ENCODE peak calls at places on chromosomes 6 and 20, in six cellular contexts. H is GM23338, N is GM23248, T is HCT116, X is neural progenitor cell, E is PC-9. P is an unnamed sample.

GRCh38 chr6:79706527-79706926 is 75.4 kb downstream of the SH3BGRL2 start:
- DNase-seq in H (no peak), N (no peak), T (no peak), X (no peak), E (no peak), P (no peak)

GRCh38 chr6:52261229-52261628 is 16.9 kb upstream of the IL17F start:
- DNase-seq in H (no peak), N (peak), T (no peak), X (no peak), E (no peak), P (no peak)

GRCh38 chr6:13810688-13811446 is 3.5 kb downstream of the MCUR1 start:
- DNase-seq in H (no peak), N (peak), T (no peak), X (no peak), E (no peak), P (no peak)

GRCh38 chr6:4736371-4736873 is 39.8 kb upstream of the CDYL start:
- DNase-seq in H (no peak), N (no peak), T (no peak), X (no peak), E (no peak), P (no peak)

GRCh38 chr6:136639671-136640070 is 89.4 kb upstream of the MAP7 start:
- DNase-seq in H (no peak), N (no peak), T (no peak), X (no peak), E (no peak), P (no peak)

GRCh38 chr6:146871613-146872465 is 273.1 kb downstream of the ADGB start:
- DNase-seq in H (no peak), N (peak), T (no peak), X (no peak), E (no peak), P (no peak)

GRCh38 chr6:95923518-95923917 is 92.3 kb upstream of the FUT9 start:
- DNase-seq in H (peak), N (peak), T (peak), X (peak), E (no peak), P (peak)

GRCh38 chr6:9896806-9897205 is 518.1 kb downstream of the TFAP2A start:
- DNase-seq in H (no peak), N (peak), T (no peak), X (no peak), E (no peak), P (no peak)

GRCh38 chr20:6708010-6708409 is 59.5 kb upstream of the BMP2 start:
- DNase-seq in H (no peak), N (peak), T (no peak), X (peak), E (no peak), P (no peak)

GRCh38 chr6:30238178-30238795 is 25.1 kb upstream of the TRIM26 start:
- DNase-seq in H (peak), N (peak), T (peak), X (peak), E (no peak), P (peak)

GRCh38 chr20:15364781-15365180 is 1027.4 kb upstream of the FLRT3 start:
- DNase-seq in H (no peak), N (peak), T (no peak), X (no peak), E (no peak), P (no peak)

GRCh38 chr6:131368077-131368911 is 204.7 kb upstream of the ARG1 start:
- DNase-seq in H (no peak), N (peak), T (no peak), X (peak), E (no peak), P (peak)

GRCh38 chr20:63134201-63134612 is 81.7 kb downstream of the YTHDF1 start:
- DNase-seq in H (peak), N (no peak), T (no peak), X (peak), E (no peak), P (no peak)

GRCh38 chr6:109490708-109491107 is 7.7 kb upstream of the ZBTB24 start:
- DNase-seq in H (peak), N (no peak), T (no peak), X (no peak), E (no peak), P (no peak)

GRCh38 chr6:124487778-124488431 is 474.3 kb upstream of the RNF217 start:
- DNase-seq in H (no peak), N (peak), T (no peak), X (no peak), E (peak), P (no peak)

GRCh38 chr6:131948692-131949614 is 2.2 kb downstream of the CCN2 start:
- DNase-seq in H (no peak), N (peak), T (no peak), X (no peak), E (peak), P (no peak)

GRCh38 chr6:71197267-71197666 is 91.3 kb upstream of the OGFRL1 start:
- DNase-seq in H (peak), N (peak), T (no peak), X (no peak), E (no peak), P (no peak)

GRCh38 chr20:8530022-8530421 is 398.0 kb downstream of the PLCB1 start:
- DNase-seq in H (no peak), N (peak), T (no peak), X (no peak), E (no peak), P (no peak)

GRCh38 chr6:115001726-115002436 is 659.1 kb upstream of the HS3ST5 start:
- DNase-seq in H (no peak), N (no peak), T (no peak), X (no peak), E (peak), P (peak)

GRCh38 chr6:148494226-148494625 is 151.6 kb downstream of the SASH1 start:
- DNase-seq in H (no peak), N (peak), T (no peak), X (no peak), E (no peak), P (no peak)

GRCh38 chr6:52389626-52390360 is 27.8 kb downstream of the PAQR8 start:
- DNase-seq in H (no peak), N (peak), T (peak), X (no peak), E (peak), P (peak)

GRCh38 chr6:144075884-144076283 is 19.5 kb downstream of the SF3B5 start:
- DNase-seq in H (no peak), N (no peak), T (no peak), X (no peak), E (no peak), P (no peak)

GRCh38 chr6:149510793-149511512 is 26.1 kb upstream of the ZC3H12D start:
- DNase-seq in H (no peak), N (no peak), T (no peak), X (no peak), E (no peak), P (no peak)

GRCh38 chr20:50399917-50400704 is 110.1 kb upstream of the PTPN1 start:
- DNase-seq in H (no peak), N (peak), T (no peak), X (peak), E (peak), P (no peak)

GRCh38 chr6:130906736-130907381 is 79.7 kb downstream of the SMLR1 start:
- DNase-seq in H (no peak), N (peak), T (no peak), X (no peak), E (no peak), P (no peak)

GRCh38 chr6:21163110-21163837 is 430.3 kb upstream of the SOX4 start:
- DNase-seq in H (no peak), N (peak), T (peak), X (no peak), E (no peak), P (no peak)

GRCh38 chr6:103124471-103124870 is 1731.0 kb downstream of the GRIK2 start:
- DNase-seq in H (no peak), N (no peak), T (no peak), X (no peak), E (no peak), P (no peak)

GRCh38 chr20:45019764-45020126 is 53.4 kb downstream of the STK4 start:
- DNase-seq in H (no peak), N (no peak), T (no peak), X (no peak), E (no peak), P (no peak)

GRCh38 chr20:46049815-46050214 is 20.8 kb downstream of the SLC12A5 start:
- DNase-seq in H (no peak), N (no peak), T (no peak), X (no peak), E (no peak), P (no peak)

GRCh38 chr6:16947461-16948159 is 154.2 kb upstream of the STMND1 start:
- DNase-seq in H (peak), N (peak), T (peak), X (peak), E (peak), P (no peak)

GRCh38 chr6:169807219-169807618 is 55.8 kb downstream of the ERMARD start:
- DNase-seq in H (no peak), N (no peak), T (no peak), X (no peak), E (no peak), P (no peak)

GRCh38 chr6:169808608-169808967 is 57.2 kb downstream of the ERMARD start:
- DNase-seq in H (no peak), N (no peak), T (no peak), X (no peak), E (no peak), P (no peak)

GRCh38 chr6:169809386-169809785 is 58.0 kb downstream of the ERMARD start:
- DNase-seq in H (no peak), N (no peak), T (no peak), X (no peak), E (no peak), P (no peak)

GRCh38 chr6:169806718-169807117 is 55.3 kb downstream of the ERMARD start:
- DNase-seq in H (no peak), N (no peak), T (no peak), X (no peak), E (no peak), P (no peak)

DNA sequence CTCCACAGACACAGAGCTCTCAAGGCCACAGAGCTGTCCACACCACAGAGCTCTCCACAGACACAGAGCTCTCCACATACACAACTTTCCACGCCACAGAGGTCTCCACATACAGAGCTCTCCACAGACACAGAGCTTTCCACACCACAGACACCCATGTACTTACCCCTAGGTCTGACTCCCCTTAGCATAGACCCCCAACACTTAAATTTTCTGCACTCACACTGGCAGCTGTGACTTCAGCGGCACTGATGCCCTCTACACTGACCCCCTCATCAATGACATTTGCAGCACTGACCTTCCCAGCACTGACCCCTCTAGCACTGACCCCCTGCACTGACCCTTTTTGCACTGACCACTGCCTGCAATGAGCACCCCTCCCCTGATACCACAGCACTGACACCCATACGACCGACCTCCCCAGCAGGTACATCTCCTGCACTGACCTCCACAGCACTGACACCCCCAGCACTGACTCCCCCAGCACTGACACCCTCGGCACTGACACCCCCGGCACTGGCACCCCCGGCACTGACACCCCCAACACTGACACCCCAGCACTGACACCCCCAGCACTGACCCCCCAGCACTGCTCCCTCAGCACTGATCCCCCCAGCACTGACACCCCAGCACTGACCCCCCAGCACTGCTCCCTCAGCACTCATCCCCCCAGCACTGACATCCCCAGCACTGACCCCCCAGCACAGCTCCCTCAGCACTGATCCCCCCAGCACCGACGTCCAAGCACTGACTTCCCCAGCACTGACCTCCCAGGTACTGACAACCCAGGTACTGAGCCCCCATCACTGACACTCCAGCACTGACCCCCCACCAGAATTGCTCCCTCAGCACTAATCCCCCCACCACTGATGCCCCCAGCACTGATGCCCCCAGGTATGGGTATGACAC is 56.5 kb downstream of the ERMARD start:
- DNase-seq in H (no peak), N (no peak), T (no peak), X (no peak), E (no peak), P (no peak)
- H3K4me2 ChIP-seq in H (no peak), N (no peak), T (no peak), X (no peak), E (no peak), P (no peak)

GRCh38 chr20:56631318-56631989 is 2.3 kb downstream of the TFAP2C start:
- DNase-seq in H (peak), N (no peak), T (no peak), X (peak), E (peak), P (no peak)
- TF ChIP-seq EZH2 in H (no peak), N (no peak), T (no peak), X (peak), E (no peak), P (no peak)

DNA sequence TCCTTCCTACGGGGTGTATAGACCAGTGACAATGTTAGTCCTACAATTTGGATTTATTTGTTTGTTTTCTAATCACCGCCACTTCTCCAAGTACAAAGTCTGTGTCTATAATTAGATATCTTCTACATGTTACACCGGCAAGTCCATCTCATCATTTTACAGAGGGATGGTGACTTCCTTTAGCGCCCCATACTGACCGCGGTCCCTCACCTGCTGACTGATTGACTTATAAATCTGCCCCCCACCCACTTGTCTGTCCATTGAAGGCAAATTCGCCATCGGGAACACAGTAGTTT is 8.9 kb upstream of the NR2E1 start:
- DNase-seq in H (no peak), N (no peak), T (no peak), X (no peak), E (no peak), P (no peak)
- H3K4me2 ChIP-seq in H (peak), N (no peak), T (no peak), X (peak), E (no peak), P (no peak)

GRCh38 chr6:165986647-165987482 is 180.8 kb downstream of the TBXT start:
- DNase-seq in H (peak), N (peak), T (no peak), X (peak), E (no peak), P (no peak)
- TF ChIP-seq EZH2 in H (no peak), N (no peak), T (no peak), X (peak), E (no peak), P (no peak)

GRCh38 chr6:113065606-113066005 is 718.5 kb downstream of the RFPL4B start:
- DNase-seq in H (peak), N (peak), T (no peak), X (peak), E (no peak), P (no peak)

GRCh38 chr6:113067612-113068262 is 720.6 kb downstream of the RFPL4B start:
- DNase-seq in H (no peak), N (peak), T (no peak), X (no peak), E (no peak), P (peak)

GRCh38 chr6:113073611-113074191 is 726.6 kb downstream of the RFPL4B start:
- DNase-seq in H (no peak), N (peak), T (no peak), X (no peak), E (no peak), P (no peak)

DNA sequence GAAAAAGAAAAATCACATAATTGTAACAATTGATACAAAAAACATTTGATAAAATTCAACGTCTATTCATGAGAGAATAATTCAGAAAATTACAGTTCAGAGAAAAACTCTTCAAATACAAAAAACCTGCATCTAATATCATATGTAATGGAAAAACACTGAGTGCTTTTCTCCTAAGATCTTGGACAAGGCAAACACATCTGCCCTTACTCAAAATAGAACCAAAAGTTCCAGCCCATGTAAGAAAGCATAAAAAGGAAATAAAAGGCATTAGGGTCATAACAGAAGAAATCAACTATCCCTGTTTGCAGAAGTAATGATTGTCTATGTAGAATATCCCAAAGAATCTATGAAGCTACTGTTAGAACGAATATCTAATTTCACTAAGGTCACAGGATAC is 721.4 kb downstream of the RFPL4B start:
- DNase-seq in H (no peak), N (peak), T (no peak), X (no peak), E (no peak), P (no peak)
- H3K4me2 ChIP-seq in H (no peak), N (peak), T (no peak), X (no peak), E (no peak), P (no peak)

P was measured in MM.1S.